ENCODE peak calls at places on chromosomes 3 and 15, in six cellular contexts. Q is naive thymus-derived CD8-positive, alpha-beta T cell; A is EH; R is HFF-Myc; X is progenitor cell of endocrine pancreas; M is D341Med. L is an unnamed sample.

GRCh38 chr15:68497206-68497910 is 65.4 kb upstream of the ITGA11 start:
- DNase-seq in Q (no peak), A (peak; percentile 55), R (no peak), X (no peak), M (no peak), L (no peak)

GRCh38 chr3:51710631-51711351 is 3.9 kb downstream of the GRM2 start:
- DNase-seq in Q (no peak), A (no peak), R (no peak), X (no peak), M (peak; percentile 86), L (no peak)

GRCh38 chr15:31280037-31280830 is 46.4 kb upstream of the KLF13 start:
- DNase-seq in Q (no peak), A (no peak), R (no peak), X (peak; percentile 6), M (peak; percentile 95), L (no peak)

GRCh38 chr3:157086053-157086761 is 73.7 kb downstream of the CCNL1 start:
- DNase-seq in Q (no peak), A (no peak), R (no peak), X (no peak), M (no peak), L (peak; percentile 77)

GRCh38 chr3:34024447-34025240 is 226.2 kb downstream of the PDCD6IP start:
- DNase-seq in Q (no peak), A (no peak), R (no peak), X (no peak), M (no peak), L (no peak)

GRCh38 chr3:16174389-16174788 is at the start of gene GALNT15:
- DNase-seq in Q (no peak), A (peak; percentile 98), R (peak; percentile 63), X (no peak), M (no peak), L (no peak)

GRCh38 chr3:64939747-64940450 is 252.1 kb upstream of the ADAMTS9 start:
- DNase-seq in Q (no peak), A (no peak), R (no peak), X (no peak), M (no peak), L (no peak)

GRCh38 chr3:46716461-46717441 is 918 bp downstream of the PRSS50 start:
- DNase-seq in Q (no peak), A (no peak), R (no peak), X (no peak), M (peak; percentile 23), L (no peak)

GRCh38 chr15:89647191-89647851 is 7.9 kb downstream of the KIF7 start:
- DNase-seq in Q (peak; percentile 27), A (peak; percentile 67), R (no peak), X (peak; percentile 77), M (peak; percentile 89), L (no peak)

GRCh38 chr3:100759162-100759561 is 49.9 kb downstream of the TFG start:
- DNase-seq in Q (no peak), A (no peak), R (no peak), X (no peak), M (no peak), L (no peak)

GRCh38 chr15:98433302-98433701 is 215.0 kb upstream of the IGF1R start:
- DNase-seq in Q (no peak), A (peak; percentile 27), R (no peak), X (no peak), M (no peak), L (no peak)

GRCh38 chr3:47852604-47853397 is 49.9 kb downstream of the DHX30 start:
- DNase-seq in Q (no peak), A (no peak), R (no peak), X (no peak), M (peak; percentile 48), L (no peak)

GRCh38 chr3:69856965-69857364 is 117.7 kb downstream of the MITF start:
- DNase-seq in Q (no peak), A (no peak), R (no peak), X (no peak), M (no peak), L (no peak)

GRCh38 chr3:113277886-113278598 is 66.7 kb downstream of the BOC start:
- DNase-seq in Q (no peak), A (no peak), R (no peak), X (no peak), M (no peak), L (no peak)

GRCh38 chr3:98573231-98573728 is 20.1 kb downstream of the CPOX start:
- DNase-seq in Q (no peak), A (peak; percentile 34), R (no peak), X (no peak), M (no peak), L (no peak)